ENCODE peak calls at places on chromosomes 3 and 15, in ten cellular contexts. P is psoas muscle, E is heart left ventricle, X is H1, I is stomach, R is left ventricle myocardium inferior, D is HAP-1, N is lung, Y is fibroblast of lung, A is sigmoid colon. L is an unnamed sample.

GRCh38 chr3:190862209-190863118 is at the start of gene GMNC:
- DNase-seq in P (peak; percentile 92), E (peak; percentile 93), X (peak; percentile 71), I (peak; percentile 88), R (peak; percentile 86), D (peak; percentile 82), N (peak; percentile 77), Y (peak; percentile 62), A (peak; percentile 89), L (peak; percentile 78)

GRCh38 chr3:4438296-4438695 is 28.8 kb downstream of the SUMF1 start:
- DNase-seq in P (no peak), E (no peak), X (no peak), I (no peak), R (no peak), D (no peak), N (no peak), Y (no peak), A (no peak), L (no peak)

GRCh38 chr15:63610209-63610841 is 13.1 kb downstream of the FBXL22 start:
- DNase-seq in P (peak; percentile 74), E (peak; percentile 58), X (peak; percentile 70), I (peak; percentile 67), R (peak; percentile 40), D (peak; percentile 91), N (peak; percentile 63), Y (peak; percentile 81), A (peak; percentile 90), L (peak; percentile 65)

GRCh38 chr15:95644476-95644875 is 686.0 kb upstream of the NR2F2 start:
- DNase-seq in P (no peak), E (no peak), X (no peak), I (no peak), R (no peak), D (no peak), N (no peak), Y (peak; percentile 48), A (no peak), L (peak; percentile 45)

GRCh38 chr3:165210132-165210531 is 13.9 kb upstream of the SLITRK3 start:
- DNase-seq in P (no peak), E (no peak), X (no peak), I (no peak), R (no peak), D (no peak), N (no peak), Y (no peak), A (no peak), L (no peak)

GRCh38 chr3:15391007-15391406 is 36.3 kb downstream of the METTL6 start:
- DNase-seq in P (no peak), E (no peak), X (no peak), I (no peak), R (no peak), D (no peak), N (no peak), Y (no peak), A (no peak), L (no peak)

GRCh38 chr3:143928541-143929255 is 42.9 kb upstream of the DIPK2A start:
- DNase-seq in P (no peak), E (no peak), X (no peak), I (no peak), R (no peak), D (no peak), N (no peak), Y (no peak), A (no peak), L (no peak)

GRCh38 chr3:71069797-71070196 is 513.7 kb downstream of the FOXP1 start:
- DNase-seq in P (peak; percentile 74), E (peak; percentile 64), X (peak; percentile 57), I (peak; percentile 53), R (peak; percentile 51), D (peak; percentile 80), N (peak; percentile 74), Y (peak; percentile 79), A (peak; percentile 76), L (peak; percentile 56)

DNA sequence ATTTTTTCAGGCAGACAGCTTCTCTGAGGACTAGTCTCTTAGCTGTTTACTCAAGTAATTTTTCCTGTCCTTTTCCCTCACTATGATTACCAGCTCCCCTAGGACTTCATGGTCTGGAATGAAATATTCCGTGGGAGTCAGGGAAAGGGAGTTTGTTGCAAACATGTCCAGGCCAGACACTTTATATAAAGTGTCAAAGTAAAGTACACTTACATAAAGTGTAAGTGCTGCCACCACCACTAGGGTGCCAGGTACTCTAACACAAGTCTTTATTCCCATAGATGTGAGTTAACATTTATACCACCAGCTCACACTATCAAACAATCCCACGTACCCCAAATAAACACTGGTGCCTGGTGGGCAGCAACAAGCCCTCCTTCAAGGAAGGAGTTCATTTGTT is 179.8 kb downstream of the SNRPN start:
- DNase-seq in P (no peak), E (no peak), X (no peak), I (no peak), R (no peak), D (no peak), N (no peak), Y (peak; percentile 4), A (no peak), L (no peak)
- H3K9me3 ChIP-seq in P (no peaks in the 10 kb centered on the region), E (no peaks in the 10 kb centered on the region), X (peaks cover 23% of the 10 kb centered on the region), I (peaks cover 12% of the 10 kb centered on the region), R (peaks cover 60% of the 10 kb centered on the region), D (no peaks in the 10 kb centered on the region), N (no peaks in the 10 kb centered on the region), Y (no peaks in the 10 kb centered on the region), A (no peaks in the 10 kb centered on the region), L (peaks cover 25% of the 10 kb centered on the region)

GRCh38 chr3:114455432-114455831 is 161.6 kb downstream of the TIGIT start:
- DNase-seq in P (no peak), E (no peak), X (no peak), I (no peak), R (no peak), D (no peak), N (no peak), Y (no peak), A (no peak), L (no peak)

GRCh38 chr3:114453296-114453888 is 159.6 kb downstream of the TIGIT start:
- DNase-seq in P (no peak), E (no peak), X (no peak), I (no peak), R (no peak), D (no peak), N (no peak), Y (no peak), A (no peak), L (no peak)

GRCh38 chr3:114460459-114460858 is 166.6 kb downstream of the TIGIT start:
- DNase-seq in P (no peak), E (no peak), X (no peak), I (no peak), R (no peak), D (no peak), N (no peak), Y (no peak), A (no peak), L (no peak)

GRCh38 chr3:114454592-114455251 is 160.9 kb downstream of the TIGIT start:
- DNase-seq in P (no peak), E (no peak), X (no peak), I (no peak), R (no peak), D (peak; percentile 78), N (no peak), Y (peak; percentile 59), A (no peak), L (peak; percentile 21)

DNA sequence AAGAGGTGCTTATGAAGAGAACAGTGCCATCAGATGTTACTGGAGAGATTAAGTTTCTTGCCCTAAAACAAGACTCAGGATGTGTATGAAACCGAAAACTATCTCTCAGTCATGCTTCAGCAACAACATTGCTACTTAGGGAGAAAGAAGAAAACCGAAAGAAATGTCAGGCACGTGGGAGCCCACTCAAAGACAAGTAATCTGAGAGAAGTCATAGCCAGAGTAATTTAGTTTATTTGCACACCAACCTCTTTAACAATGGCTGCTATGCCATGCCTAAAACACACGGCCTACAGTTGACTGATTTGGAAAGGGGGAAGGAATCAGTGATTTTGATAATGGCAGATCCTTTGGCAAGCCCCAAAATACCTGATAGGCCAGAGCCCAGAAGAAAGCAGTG is 162.9 kb downstream of the TIGIT start:
- DNase-seq in P (no peak), E (no peak), X (no peak), I (no peak), R (no peak), D (no peak), N (no peak), Y (no peak), A (no peak), L (no peak)
- H3K4me1 ChIP-seq in P (peaks cover 69% of the 10 kb centered on the region), E (peaks cover 38% of the 10 kb centered on the region), X (no peaks in the 10 kb centered on the region), I (peaks cover 3% of the 10 kb centered on the region), R (peaks cover 65% of the 10 kb centered on the region), D (peaks cover 25% of the 10 kb centered on the region), N (peaks cover 1% of the 10 kb centered on the region), Y (no peaks in the 10 kb centered on the region), A (peaks cover 34% of the 10 kb centered on the region), L (peaks cover 44% of the 10 kb centered on the region)

GRCh38 chr3:44659015-44659414 is 10.5 kb downstream of the ZNF35 start:
- DNase-seq in P (no peak), E (no peak), X (no peak), I (no peak), R (no peak), D (no peak), N (no peak), Y (no peak), A (no peak), L (no peak)

GRCh38 chr3:44665173-44665572 is 16.6 kb downstream of the ZNF35 start:
- DNase-seq in P (no peak), E (no peak), X (no peak), I (no peak), R (no peak), D (no peak), N (no peak), Y (no peak), A (no peak), L (no peak)

GRCh38 chr3:44659434-44659833 is 10.9 kb downstream of the ZNF35 start:
- DNase-seq in P (no peak), E (no peak), X (no peak), I (no peak), R (no peak), D (no peak), N (no peak), Y (peak; percentile 8), A (no peak), L (no peak)

GRCh38 chr3:44661189-44661588 is 12.7 kb downstream of the ZNF35 start:
- DNase-seq in P (no peak), E (no peak), X (no peak), I (no peak), R (no peak), D (no peak), N (no peak), Y (no peak), A (no peak), L (no peak)
- H3K9me3 ChIP-seq in P (peaks cover 38% of the 10 kb centered on the region), E (no peaks in the 10 kb centered on the region), X (peaks cover 10% of the 10 kb centered on the region), I (peaks cover 45% of the 10 kb centered on the region), R (peaks cover 47% of the 10 kb centered on the region), D (peaks cover 4% of the 10 kb centered on the region), N (peaks cover 5% of the 10 kb centered on the region), Y (peaks cover 6% of the 10 kb centered on the region), A (peaks cover 6% of the 10 kb centered on the region), L (peaks cover 8% of the 10 kb centered on the region)

GRCh38 chr15:98683821-98684220 is 35.5 kb downstream of the IGF1R start:
- DNase-seq in P (no peak), E (no peak), X (no peak), I (no peak), R (no peak), D (no peak), N (no peak), Y (no peak), A (no peak), L (no peak)

GRCh38 chr15:98684441-98684840 is 36.1 kb downstream of the IGF1R start:
- DNase-seq in P (no peak), E (no peak), X (no peak), I (no peak), R (no peak), D (no peak), N (no peak), Y (peak; percentile 83), A (no peak), L (no peak)

GRCh38 chr15:98682992-98683701 is 34.8 kb downstream of the IGF1R start:
- DNase-seq in P (no peak), E (no peak), X (no peak), I (no peak), R (no peak), D (no peak), N (no peak), Y (peak; percentile 56), A (no peak), L (no peak)

GRCh38 chr15:98678484-98678883 is 30.1 kb downstream of the IGF1R start:
- DNase-seq in P (no peak), E (no peak), X (no peak), I (no peak), R (no peak), D (no peak), N (no peak), Y (no peak), A (no peak), L (no peak)

GRCh38 chr15:98681061-98681460 is 32.7 kb downstream of the IGF1R start:
- DNase-seq in P (no peak), E (no peak), X (no peak), I (no peak), R (no peak), D (no peak), N (no peak), Y (no peak), A (no peak), L (no peak)
- H3K4me1 ChIP-seq in P (peaks cover 45% of the 10 kb centered on the region), E (peaks cover 58% of the 10 kb centered on the region), X (peaks cover 17% of the 10 kb centered on the region), I (peaks cover 30% of the 10 kb centered on the region), R (peaks cover 83% of the 10 kb centered on the region), D (peaks cover 18% of the 10 kb centered on the region), N (peaks cover 22% of the 10 kb centered on the region), Y (peaks cover 7% of the 10 kb centered on the region), A (peaks cover 72% of the 10 kb centered on the region), L (peaks cover 55% of the 10 kb centered on the region)

L was measured in heart right ventricle.